ENCODE peak calls at places on chromosomes 7 and 10, in four cellular contexts. One of them, this sample, is unnamed.

GRCh38 chr7:143205560-143206293 is 16.1 kb upstream of the TAS2R40 start:
- DNase-seq in germinal center: peak
- DNase-seq in PC-3: no peak
- DNase-seq in CD8-positive, alpha-beta T cell: peak
- DNase-seq in this sample: no peak

GRCh38 chr7:90758933-90759562 is 162.9 kb downstream of the CDK14 start:
- DNase-seq in PC-3: peak
- DNase-seq in germinal center: no peak
- DNase-seq in CD8-positive, alpha-beta T cell: no peak
- DNase-seq in this sample: no peak

GRCh38 chr10:6151087-6151977 is 51.4 kb upstream of the PFKFB3 start:
- DNase-seq in PC-3: no peak
- DNase-seq in CD8-positive, alpha-beta T cell: peak
- DNase-seq in germinal center: peak
- DNase-seq in this sample: no peak

GRCh38 chr7:41582116-41582515 is 120.8 kb downstream of the INHBA start:
- DNase-seq in germinal center: no peak
- DNase-seq in CD8-positive, alpha-beta T cell: no peak
- DNase-seq in PC-3: no peak
- DNase-seq in this sample: no peak

GRCh38 chr10:24891823-24892222 is 60.6 kb downstream of the PRTFDC1 start:
- DNase-seq in PC-3: peak
- DNase-seq in CD8-positive, alpha-beta T cell: no peak
- DNase-seq in germinal center: no peak
- DNase-seq in this sample: no peak

GRCh38 chr10:31669367-31669766 is 259.3 kb downstream of the ARHGAP12 start:
- DNase-seq in CD8-positive, alpha-beta T cell: no peak
- DNase-seq in germinal center: no peak
- DNase-seq in PC-3: no peak
- DNase-seq in this sample: no peak

GRCh38 chr7:94975316-94975715 is 67.9 kb downstream of the PPP1R9A start:
- DNase-seq in germinal center: no peak
- DNase-seq in CD8-positive, alpha-beta T cell: no peak
- DNase-seq in PC-3: peak
- DNase-seq in this sample: no peak

GRCh38 chr10:105138287-105138854 is 497.3 kb downstream of the SORCS3 start:
- DNase-seq in PC-3: no peak
- DNase-seq in CD8-positive, alpha-beta T cell: no peak
- DNase-seq in germinal center: no peak
- DNase-seq in this sample: no peak

GRCh38 chr10:93248583-93249227 is 175.0 kb downstream of the CYP26A1 start:
- DNase-seq in PC-3: no peak
- DNase-seq in CD8-positive, alpha-beta T cell: no peak
- DNase-seq in germinal center: no peak
- DNase-seq in this sample: no peak

GRCh38 chr7:69599879-69600764 is 1.8 kb downstream of the AUTS2 start:
- DNase-seq in PC-3: no peak
- DNase-seq in germinal center: peak
- DNase-seq in CD8-positive, alpha-beta T cell: no peak
- DNase-seq in this sample: peak

GRCh38 chr7:23471090-23471859 is 984 bp upstream of the IGF2BP3 start:
- DNase-seq in CD8-positive, alpha-beta T cell: no peak
- DNase-seq in germinal center: peak
- DNase-seq in PC-3: peak
- DNase-seq in this sample: peak

GRCh38 chr10:29502351-29502750 is 132.4 kb downstream of the SVIL start:
- DNase-seq in germinal center: no peak
- DNase-seq in PC-3: no peak
- DNase-seq in CD8-positive, alpha-beta T cell: no peak
- DNase-seq in this sample: no peak

GRCh38 chr7:47453093-47454056 is 128.5 kb downstream of the TNS3 start:
- DNase-seq in germinal center: no peak
- DNase-seq in CD8-positive, alpha-beta T cell: no peak
- DNase-seq in PC-3: peak
- DNase-seq in this sample: no peak

GRCh38 chr10:86888585-86889381 is 68.6 kb downstream of the MMRN2 start:
- DNase-seq in CD8-positive, alpha-beta T cell: no peak
- DNase-seq in PC-3: peak
- DNase-seq in germinal center: peak
- DNase-seq in this sample: no peak

GRCh38 chr10:49474901-49475300 is 64.0 kb downstream of the ERCC6 start:
- DNase-seq in PC-3: peak
- DNase-seq in germinal center: no peak
- DNase-seq in CD8-positive, alpha-beta T cell: no peak
- DNase-seq in this sample: no peak

GRCh38 chr7:36441344-36442022 is 51.8 kb downstream of the ANLN start:
- DNase-seq in germinal center: no peak
- DNase-seq in CD8-positive, alpha-beta T cell: no peak
- DNase-seq in PC-3: no peak
- DNase-seq in this sample: no peak

GRCh38 chr7:159144756-159145543 is at the start of gene VIPR2:
- DNase-seq in PC-3: no peak
- DNase-seq in germinal center: no peak
- DNase-seq in CD8-positive, alpha-beta T cell: no peak
- DNase-seq in this sample: peak

GRCh38 chr7:37510043-37510634 is 61.5 kb upstream of the ELMO1 start:
- DNase-seq in CD8-positive, alpha-beta T cell: no peak
- DNase-seq in germinal center: peak
- DNase-seq in PC-3: peak
- DNase-seq in this sample: no peak

GRCh38 chr10:50152792-50153272 is 85.1 kb downstream of the WASHC2A start:
- DNase-seq in CD8-positive, alpha-beta T cell: no peak
- DNase-seq in PC-3: no peak
- DNase-seq in germinal center: no peak
- DNase-seq in this sample: no peak